ENCODE peak calls at places on chromosomes 11 and 22, in six cellular contexts. B, C, X, L, G and Q are unnamed samples.

GRCh38 chr11:86670179-86670578 is 2.2 kb downstream of the ME3 start:
- DNase-seq in B (peak), C (no peak), X (no peak), L (no peak), G (no peak), Q (no peak)

GRCh38 chr11:93490996-93491618 is 52.1 kb downstream of the SMCO4 start:
- DNase-seq in B (no peak), C (peak), X (no peak), L (no peak), G (no peak), Q (no peak)

GRCh38 chr11:47724041-47724729 is 9.0 kb upstream of the AGBL2 start:
- DNase-seq in B (peak), C (no peak), X (no peak), L (no peak), G (peak), Q (no peak)

GRCh38 chr22:43831561-43832392 is 19.7 kb upstream of the EFCAB6 start:
- DNase-seq in B (no peak), C (no peak), X (no peak), L (peak), G (no peak), Q (no peak)

GRCh38 chr11:7599209-7599608 is 74.1 kb downstream of the CYB5R2 start:
- DNase-seq in B (no peak), C (no peak), X (no peak), L (no peak), G (no peak), Q (no peak)

GRCh38 chr22:46633334-46633890 is 13.2 kb downstream of the GRAMD4 start:
- DNase-seq in B (no peak), C (no peak), X (peak), L (no peak), G (no peak), Q (no peak)

GRCh38 chr22:37640591-37641250 is 1.3 kb downstream of the SH3BP1 start:
- DNase-seq in B (no peak), C (no peak), X (no peak), L (no peak), G (peak), Q (no peak)

GRCh38 chr22:39472570-39473556 is 16.1 kb downstream of the MGAT3 start:
- DNase-seq in B (peak), C (no peak), X (no peak), L (no peak), G (peak), Q (no peak)

GRCh38 chr11:5605849-5606248 is 9.4 kb downstream of the TRIM6 start:
- DNase-seq in B (peak), C (no peak), X (no peak), L (no peak), G (no peak), Q (peak)

GRCh38 chr11:12043221-12043620 is 34.8 kb upstream of the DKK3 start:
- DNase-seq in B (no peak), C (no peak), X (no peak), L (no peak), G (no peak), Q (no peak)

GRCh38 chr11:17369685-17370243 is 18.2 kb downstream of the NCR3LG1 start:
- DNase-seq in B (no peak), C (no peak), X (no peak), L (no peak), G (no peak), Q (no peak)

GRCh38 chr11:64639885-64640284 is 48.9 kb downstream of the SLC22A12 start:
- DNase-seq in B (no peak), C (no peak), X (no peak), L (no peak), G (no peak), Q (no peak)
- H3K4me3 ChIP-seq in B (no peak), C (no peak), X (no peak), L (no peak), G (no peak), Q (no peak)

GRCh38 chr11:118435893-118436624 is at the start of gene KMT2A:
- DNase-seq in B (peak), C (peak), X (peak), L (peak), G (peak), Q (peak)
- TF ChIP-seq CTCF in B (no peak), C (no peak), X (no peak), L (peak), G (no peak), Q (no peak)

GRCh38 chr22:30248484-30248883 is 1.9 kb upstream of the LIF start:
- DNase-seq in B (no peak), C (no peak), X (no peak), L (no peak), G (no peak), Q (no peak)

GRCh38 chr22:30247561-30247960 is 1.0 kb upstream of the LIF start:
- DNase-seq in B (no peak), C (no peak), X (no peak), L (no peak), G (peak), Q (no peak)

GRCh38 chr22:30245985-30246901 is at the start of gene LIF:
- DNase-seq in B (peak), C (peak), X (no peak), L (no peak), G (peak), Q (no peak)

GRCh38 chr22:30247974-30248373 is 1.4 kb upstream of the LIF start:
- DNase-seq in B (no peak), C (no peak), X (no peak), L (no peak), G (peak), Q (no peak)

GRCh38 chr22:30246962-30247376 is 410 bp upstream of the LIF start:
- DNase-seq in B (no peak), C (no peak), X (no peak), L (no peak), G (peak), Q (no peak)
- H3K4me3 ChIP-seq in B (peak), C (peak), X (no peak), L (peak), G (peak), Q (peak)

GRCh38 chr11:69639843-69640242 is 1.1 kb upstream of the CCND1 start:
- DNase-seq in B (no peak), C (no peak), X (no peak), L (no peak), G (no peak), Q (no peak)

GRCh38 chr11:69640260-69640994 is 529 bp upstream of the CCND1 start:
- DNase-seq in B (peak), C (peak), X (no peak), L (no peak), G (peak), Q (no peak)

GRCh38 chr11:69641681-69642548 is 959 bp downstream of the CCND1 start:
- DNase-seq in B (peak), C (no peak), X (no peak), L (no peak), G (peak), Q (no peak)

GRCh38 chr11:69642549-69642912 is 1.6 kb downstream of the CCND1 start:
- DNase-seq in B (no peak), C (peak), X (no peak), L (no peak), G (peak), Q (no peak)

GRCh38 chr11:69640995-69641581 is at the start of gene CCND1:
- DNase-seq in B (peak), C (peak), X (peak), L (peak), G (peak), Q (peak)
- TF ChIP-seq CTCF in B (peak), C (no peak), X (no peak), L (peak), G (no peak), Q (peak)

DNA sequence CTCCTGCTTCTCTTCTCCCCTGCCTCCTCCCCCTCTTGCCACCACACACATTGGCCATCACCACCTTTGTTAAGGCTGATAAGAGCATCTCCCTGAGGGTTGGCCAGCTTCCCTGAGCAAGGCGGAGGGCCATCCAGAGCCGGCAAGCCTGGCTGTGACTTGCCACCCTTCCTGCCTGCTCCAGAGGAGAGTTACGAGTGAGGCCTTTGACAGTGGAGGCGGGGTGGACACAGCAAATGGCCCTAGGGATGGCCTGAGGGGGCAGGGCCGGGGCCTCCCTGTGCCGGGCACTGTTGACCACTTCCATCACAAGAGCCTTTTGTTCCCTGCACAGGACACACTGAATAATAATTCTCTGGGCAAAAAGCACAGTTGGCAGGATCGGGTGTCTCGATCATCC is 5.4 kb downstream of the FREY1 start:
- DNase-seq in B (no peak), C (no peak), X (no peak), L (no peak), G (no peak), Q (no peak)
- H3K4me3 ChIP-seq in B (no peak), C (no peak), X (no peak), L (no peak), G (no peak), Q (no peak)

GRCh38 chr11:3222003-3222855 is 3.6 kb upstream of the MRGPRG start:
- DNase-seq in B (no peak), C (no peak), X (no peak), L (no peak), G (no peak), Q (no peak)
- TF ChIP-seq CTCF in B (no peak), C (no peak), X (no peak), L (no peak), G (no peak), Q (no peak)

GRCh38 chr22:41562461-41562860 is 1.7 kb downstream of the CSDC2 start:
- DNase-seq in B (no peak), C (no peak), X (no peak), L (no peak), G (no peak), Q (no peak)
- H3K4me3 ChIP-seq in B (no peak), C (no peak), X (peak), L (no peak), G (no peak), Q (peak)

DNA sequence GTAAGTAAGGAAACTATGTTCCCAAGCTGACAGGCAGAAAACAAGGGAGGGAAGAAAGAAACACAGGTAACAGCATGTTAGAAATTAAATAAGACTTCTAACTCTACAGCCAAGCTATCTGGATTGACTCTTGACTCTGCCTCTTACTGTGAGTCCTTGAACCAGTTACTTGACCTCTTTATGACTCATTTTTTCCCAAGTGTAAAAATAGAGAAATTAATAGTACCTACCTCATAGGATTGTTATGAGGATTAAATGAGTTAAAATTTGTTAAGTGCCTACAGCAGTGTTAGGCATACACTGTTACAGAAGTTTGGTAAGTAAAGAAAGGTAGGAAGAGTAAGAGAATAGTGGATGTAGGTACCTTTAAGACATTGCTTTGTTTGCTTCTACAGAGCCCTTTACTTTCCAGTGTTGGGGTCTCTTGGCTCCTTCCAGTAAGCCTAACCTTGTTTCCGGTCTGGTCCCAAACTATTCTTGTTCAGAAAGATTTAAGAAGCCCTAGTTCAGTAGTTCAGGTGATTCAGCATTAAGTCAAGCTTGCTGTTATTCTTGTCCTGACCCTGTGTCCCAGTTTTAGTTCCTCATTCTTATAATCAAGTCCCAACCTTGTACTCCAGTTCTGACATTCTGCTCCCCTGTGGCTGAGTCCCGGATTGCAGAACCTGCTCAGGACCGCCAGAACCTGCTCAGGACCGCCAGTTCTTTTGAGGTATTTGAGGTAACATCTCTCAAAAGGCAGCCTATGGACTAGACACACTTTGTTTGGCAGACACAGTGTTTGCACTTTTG is 963.4 kb upstream of the CCDC90B start:
- DNase-seq in B (peak), C (no peak), X (no peak), L (no peak), G (no peak), Q (no peak)
- TF ChIP-seq CTCF in B (no peak), C (no peak), X (no peak), L (no peak), G (no peak), Q (no peak)

GRCh38 chr22:26482171-26482570 is 1.4 kb downstream of the HPS4 start:
- DNase-seq in B (no peak), C (no peak), X (no peak), L (no peak), G (no peak), Q (no peak)

GRCh38 chr22:26479792-26480610 is 3.6 kb downstream of the HPS4 start:
- DNase-seq in B (no peak), C (no peak), X (no peak), L (no peak), G (peak), Q (no peak)

GRCh38 chr22:26480611-26480932 is 3.0 kb downstream of the HPS4 start:
- DNase-seq in B (no peak), C (no peak), X (no peak), L (no peak), G (no peak), Q (no peak)

GRCh38 chr22:26481694-26482093 is 1.9 kb downstream of the HPS4 start:
- DNase-seq in B (no peak), C (no peak), X (no peak), L (no peak), G (no peak), Q (no peak)

GRCh38 chr22:26481112-26481693 is 2.4 kb downstream of the HPS4 start:
- DNase-seq in B (no peak), C (no peak), X (no peak), L (no peak), G (no peak), Q (no peak)
- H3K4me3 ChIP-seq in B (no peak), C (peak), X (no peak), L (no peak), G (no peak), Q (no peak)